ENCODE peak calls at places on chromosomes 2 and 18, in ten cellular contexts. M is fibroblast of lung, D is neuronal stem cell, T is astrocyte, X is trophoblast cell, E is H9, Q is IMR-90, K is SK-N-SH, Y is GM23248, P is neural progenitor cell. B is an unnamed sample.

GRCh38 chr2:96354492-96354891 is 18.9 kb downstream of the NCAPH start:
- DNase-seq in T (no peak), M (no peak), Y (no peak), P (no peak), E (no peak), Q (no peak), D (no peak), X (no peak), K (no peak), B (peak; percentile 50)

GRCh38 chr2:189646521-189646920 is 14.7 kb upstream of the ASNSD1 start:
- DNase-seq in K (no peak), E (no peak), T (no peak), Y (no peak), D (no peak), M (no peak), Q (no peak), P (no peak), X (no peak), B (no peak)

GRCh38 chr2:234044157-234044556 is 6.3 kb upstream of the SPP2 start:
- DNase-seq in D (no peak), P (no peak), X (no peak), Y (peak; percentile 75), K (no peak), E (no peak), M (peak; percentile 97), Q (peak; percentile 92), T (peak; percentile 95), B (no peak)

GRCh38 chr2:185316383-185316782 is 422.2 kb upstream of the FSIP2 start:
- DNase-seq in M (no peak), P (no peak), K (no peak), T (no peak), Q (no peak), Y (no peak), E (no peak), X (no peak), D (no peak), B (no peak)

GRCh38 chr18:60130289-60130688 is 230.5 kb downstream of the PMAIP1 start:
- DNase-seq in E (no peak), X (no peak), K (no peak), P (peak; percentile 6), Y (no peak), T (no peak), M (no peak), Q (no peak), D (no peak), B (no peak)

GRCh38 chr2:159283529-159283928 is 3.0 kb downstream of the WDSUB1 start:
- DNase-seq in K (no peak), M (no peak), P (no peak), T (no peak), X (no peak), D (no peak), Y (no peak), E (no peak), Q (no peak), B (no peak)

GRCh38 chr2:19349911-19350677 is 8.3 kb downstream of the OSR1 start:
- DNase-seq in Q (no peak), D (peak; percentile 59), M (peak; percentile 20), K (peak; percentile 87), P (peak; percentile 84), Y (peak; percentile 39), X (peak; percentile 69), E (peak; percentile 88), T (peak; percentile 51), B (peak; percentile 95)

GRCh38 chr18:46820863-46821262 is 64.0 kb upstream of the ST8SIA5 start:
- DNase-seq in T (no peak), M (no peak), D (no peak), K (no peak), X (no peak), Q (no peak), Y (no peak), E (no peak), P (no peak), B (no peak)

DNA sequence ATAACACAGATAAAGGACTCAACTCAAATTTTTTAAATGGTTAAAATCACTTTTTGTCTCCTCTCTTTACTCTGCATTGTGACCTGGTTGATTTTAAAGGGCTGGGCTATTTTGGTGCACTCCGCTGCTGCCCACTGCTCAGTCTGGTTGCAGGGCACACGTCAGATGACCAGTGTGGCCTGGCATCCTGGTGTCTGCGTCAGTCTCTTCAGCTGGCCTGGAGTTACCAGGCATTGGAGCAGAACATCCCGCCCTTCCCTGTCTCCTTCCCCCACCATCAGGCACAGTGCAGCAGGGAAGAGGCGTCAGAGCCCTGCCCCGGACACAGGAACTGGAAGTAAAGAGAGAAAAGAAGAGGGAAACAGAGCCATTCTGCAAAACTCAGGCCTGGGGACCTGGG is 8.9 kb downstream of the C1QL2 start:
- DNase-seq in P (no peak), D (no peak), M (no peak), K (no peak), E (no peak), Y (no peak), Q (no peak), X (no peak), T (no peak), B (no peak)
- H3K9me3 ChIP-seq in P (no peaks in the 10 kb centered on the region), D (no peaks in the 10 kb centered on the region), M (no peaks in the 10 kb centered on the region), K (no peaks in the 10 kb centered on the region), E (no peaks in the 10 kb centered on the region), Y (no peaks in the 10 kb centered on the region), Q (no peaks in the 10 kb centered on the region), X (peaks cover 3% of the 10 kb centered on the region), T (no peaks in the 10 kb centered on the region), B (no peaks in the 10 kb centered on the region)

GRCh38 chr18:57437433-57437781 is 2.2 kb downstream of the ONECUT2 start:
- DNase-seq in T (no peak), P (peak; percentile 37), X (no peak), Q (no peak), K (peak; percentile 74), E (peak; percentile 61), Y (no peak), M (no peak), D (no peak), B (peak; percentile 86)

GRCh38 chr18:57438669-57439616 is 3.8 kb downstream of the ONECUT2 start:
- DNase-seq in Y (no peak), P (peak; percentile 46), K (peak; percentile 76), T (no peak), D (peak; percentile 27), M (no peak), Q (no peak), E (no peak), X (no peak), B (peak; percentile 60)

GRCh38 chr18:57436965-57437333 is 1.8 kb downstream of the ONECUT2 start:
- DNase-seq in X (no peak), E (no peak), Y (no peak), T (no peak), P (no peak), D (no peak), K (no peak), Q (no peak), M (no peak), B (no peak)

GRCh38 chr18:57439617-57439975 is 4.4 kb downstream of the ONECUT2 start:
- DNase-seq in Y (no peak), T (no peak), E (peak; percentile 80), Q (no peak), M (no peak), K (no peak), X (no peak), P (peak; percentile 84), D (peak; percentile 39), B (peak; percentile 85)

GRCh38 chr18:57437782-57438668 is 2.9 kb downstream of the ONECUT2 start:
- DNase-seq in T (peak; percentile 26), Q (peak; percentile 26), E (peak; percentile 92), K (peak; percentile 90), D (peak; percentile 83), X (no peak), Y (peak; percentile 90), M (peak; percentile 15), P (peak; percentile 97), B (peak; percentile 96)
- H3K9ac ChIP-seq in T (no peak overlapping the region), Q (no peak overlapping the region), E (no peak overlapping the region), K (peak overlapping the region; percentile 33), D (peak overlapping the region; percentile 78), X (no peak overlapping the region), Y (no peak overlapping the region), M (no peak overlapping the region), P (no peak overlapping the region), B (no peak overlapping the region)

DNA sequence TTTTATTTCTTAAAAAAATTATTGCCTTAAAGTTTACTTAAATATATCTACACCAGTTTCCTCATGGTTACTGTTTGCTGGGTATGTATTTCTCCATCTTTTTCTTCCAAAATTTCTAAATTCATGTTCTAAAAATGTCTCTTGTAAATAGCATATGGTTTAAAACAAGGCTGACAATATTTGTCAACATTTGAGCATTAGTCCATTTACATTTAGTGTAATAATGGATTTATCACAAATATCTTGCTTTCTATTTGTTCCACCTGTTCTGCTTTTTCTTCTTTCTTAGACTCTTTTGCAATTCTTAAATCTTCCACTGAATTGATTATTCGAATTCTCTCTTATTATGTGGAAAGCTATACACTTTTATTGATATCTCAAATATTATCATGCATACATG is 87.7 kb upstream of the SMAD7 start:
- DNase-seq in Q (no peak), M (peak; percentile 20), T (no peak), K (no peak), Y (no peak), P (no peak), X (no peak), E (no peak), D (no peak), B (no peak)
- H3K9me3 ChIP-seq in Q (peaks cover 9% of the 10 kb centered on the region), M (no peaks in the 10 kb centered on the region), T (peaks cover 4% of the 10 kb centered on the region), K (peaks cover 17% of the 10 kb centered on the region), Y (no peaks in the 10 kb centered on the region), P (peaks cover 8% of the 10 kb centered on the region), X (peaks cover 6% of the 10 kb centered on the region), E (no peaks in the 10 kb centered on the region), D (no peaks in the 10 kb centered on the region), B (peaks cover 34% of the 10 kb centered on the region)

GRCh38 chr18:2847341-2848144 is 737 bp downstream of the EMILIN2 start:
- DNase-seq in T (no peak), P (peak; percentile 73), D (peak; percentile 38), M (peak; percentile 53), Q (no peak), X (no peak), E (peak; percentile 56), Y (peak; percentile 68), K (peak; percentile 72), B (peak; percentile 75)

GRCh38 chr18:2845175-2845574 is 1.6 kb upstream of the EMILIN2 start:
- DNase-seq in X (no peak), E (no peak), P (no peak), T (no peak), M (no peak), K (no peak), Q (no peak), D (no peak), Y (no peak), B (no peak)

GRCh38 chr18:2848145-2848878 is 1.5 kb downstream of the EMILIN2 start:
- DNase-seq in P (no peak), D (peak; percentile 12), E (no peak), Y (peak; percentile 41), X (no peak), Q (no peak), K (no peak), M (peak; percentile 20), T (no peak), B (no peak)

GRCh38 chr18:2846241-2846637 is 567 bp upstream of the EMILIN2 start:
- DNase-seq in E (no peak), D (peak; percentile 15), X (no peak), K (no peak), T (no peak), Q (peak; percentile 16), M (peak; percentile 40), P (peak; percentile 53), Y (peak; percentile 71), B (peak; percentile 84)

DNA sequence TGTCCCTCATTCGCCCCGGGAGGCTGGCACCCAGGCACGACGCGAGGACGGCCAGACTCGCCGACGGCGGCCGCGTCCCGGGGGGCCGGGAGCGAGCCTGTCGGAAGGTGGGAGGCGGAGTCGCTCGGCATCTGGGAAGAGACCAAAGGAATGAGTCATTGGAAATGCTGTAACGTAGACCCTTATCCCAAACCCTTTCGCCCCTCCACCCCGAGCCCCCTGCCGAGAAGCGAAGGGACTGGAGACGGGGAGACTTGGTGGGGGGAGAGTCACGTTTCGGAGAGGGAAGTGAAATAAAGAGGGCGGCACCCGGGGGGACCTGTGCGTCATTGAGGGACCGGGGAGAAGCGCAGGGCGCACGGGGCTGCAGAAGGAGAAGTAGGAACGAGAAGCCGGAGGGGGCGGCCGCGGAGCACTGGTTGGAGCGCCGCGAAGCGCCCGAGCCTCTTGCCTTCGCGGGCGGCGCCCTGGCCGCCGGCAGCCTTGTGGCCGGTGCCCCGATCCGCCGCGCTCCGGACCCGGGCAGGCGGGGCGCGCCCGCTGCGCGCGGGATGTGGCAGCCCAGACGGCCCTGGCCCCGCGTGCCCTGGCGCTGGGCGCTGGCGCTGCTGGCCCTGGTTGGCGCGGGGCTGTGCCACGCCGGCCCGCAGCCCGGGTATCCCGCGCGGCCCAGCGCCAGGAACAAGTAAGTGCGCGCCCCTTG is at the start of gene EMILIN2:
- DNase-seq in X (peak; percentile 21), T (peak; percentile 32), M (peak; percentile 56), Q (peak; percentile 14), D (peak; percentile 47), E (peak; percentile 64), P (peak; percentile 70), Y (peak; percentile 76), K (peak; percentile 63), B (peak; percentile 88)
- H3K9ac ChIP-seq in X (peak within 1 kb of the TSS; percentile 78), T (peak within 1 kb of the TSS; percentile 75), M (peak within 1 kb of the TSS; percentile 65), Q (no peak within 1 kb of the TSS), D (peak within 1 kb of the TSS; percentile 63), E (no peak within 1 kb of the TSS), P (no peak within 1 kb of the TSS), Y (peak within 1 kb of the TSS; percentile 81), K (no peak within 1 kb of the TSS), B (peak within 1 kb of the TSS; percentile 42)

B was measured in endodermal cell.